ENCODE peak calls at places on chromosomes 5 and 9, in eight cellular contexts. V is AG10803; A is CD8-positive, alpha-beta T cell; F is coronary artery; N is cardiac muscle cell; S is tibial artery; P is astrocyte of the spinal cord; U is fibroblast of lung. I is an unnamed sample.

GRCh38 chr9:113646491-113646890 is 183.0 kb downstream of the RGS3 start:
- DNase-seq in V (no peak), A (no peak), F (no peak), N (no peak), S (peak; percentile 4), P (no peak), U (no peak), I (no peak)

GRCh38 chr9:81431662-81432061 is 257.7 kb downstream of the TLE1 start:
- DNase-seq in V (peak; percentile 90), A (no peak), F (no peak), N (no peak), S (no peak), P (peak; percentile 89), U (peak; percentile 99), I (peak; percentile 34)

GRCh38 chr9:121026768-121027167 is 23.3 kb downstream of the C5 start:
- DNase-seq in V (no peak), A (no peak), F (no peak), N (no peak), S (no peak), P (no peak), U (no peak), I (no peak)

GRCh38 chr5:160520609-160521391 is 99.1 kb downstream of the PTTG1 start:
- DNase-seq in V (no peak), A (no peak), F (no peak), N (no peak), S (no peak), P (no peak), U (no peak), I (no peak)

GRCh38 chr9:109542922-109543321 is 44.8 kb upstream of the PTPN3 start:
- DNase-seq in V (peak; percentile 16), A (no peak), F (no peak), N (peak; percentile 25), S (no peak), P (no peak), U (peak; percentile 14), I (no peak)

GRCh38 chr5:150511641-150512367 is 3.9 kb downstream of the NDST1 start:
- DNase-seq in V (peak; percentile 93), A (no peak), F (no peak), N (peak; percentile 69), S (no peak), P (peak; percentile 73), U (peak; percentile 83), I (peak; percentile 40)

GRCh38 chr9:132006657-132007370 is 72.9 kb downstream of the MED27 start:
- DNase-seq in V (peak; percentile 70), A (no peak), F (no peak), N (peak; percentile 57), S (no peak), P (peak; percentile 75), U (peak; percentile 75), I (peak; percentile 51)

GRCh38 chr9:90141723-90142122 is 500.9 kb downstream of the DIRAS2 start:
- DNase-seq in V (peak; percentile 22), A (no peak), F (no peak), N (peak; percentile 40), S (no peak), P (peak; percentile 37), U (peak; percentile 52), I (peak; percentile 40)

GRCh38 chr5:169547508-169547907 is 36.1 kb upstream of the SPDL1 start:
- DNase-seq in V (peak; percentile 63), A (no peak), F (no peak), N (peak; percentile 37), S (peak; percentile 21), P (no peak), U (peak; percentile 12), I (peak; percentile 34)

GRCh38 chr9:108521063-108521462 is 334.7 kb downstream of the ACTL7B start:
- DNase-seq in V (peak; percentile 57), A (no peak), F (no peak), N (peak; percentile 68), S (no peak), P (peak; percentile 74), U (peak; percentile 63), I (peak; percentile 68)

GRCh38 chr5:178381206-178381605 is 148.6 kb upstream of the PHYKPL start:
- DNase-seq in V (no peak), A (no peak), F (no peak), N (no peak), S (no peak), P (no peak), U (no peak), I (no peak)

GRCh38 chr5:96703384-96703910 is 41.3 kb downstream of the CAST start:
- DNase-seq in V (no peak), A (no peak), F (no peak), N (peak; percentile 25), S (no peak), P (peak; percentile 40), U (peak; percentile 55), I (peak; percentile 28)

GRCh38 chr5:162607879-162608278 is 540.3 kb downstream of the GABRG2 start:
- DNase-seq in V (no peak), A (no peak), F (no peak), N (no peak), S (no peak), P (no peak), U (no peak), I (peak; percentile 1)
- TF ChIP-seq CTCF in V (no peak), A (no peak), F (no peak), N (no peak), S (no peak), P (no peak), U (no peak), I (no peak)

GRCh38 chr9:122226758-122227575 is 1.8 kb downstream of the LHX6 start:
- DNase-seq in V (no peak), A (no peak), F (no peak), N (no peak), S (no peak), P (no peak), U (no peak), I (no peak)

GRCh38 chr9:122228191-122228905 is 409 bp downstream of the LHX6 start:
- DNase-seq in V (no peak), A (no peak), F (no peak), N (no peak), S (no peak), P (no peak), U (no peak), I (no peak)

GRCh38 chr9:122225323-122226141 is 3.2 kb downstream of the LHX6 start:
- DNase-seq in V (no peak), A (no peak), F (no peak), N (no peak), S (no peak), P (no peak), U (no peak), I (no peak)

GRCh38 chr9:122227576-122227903 is 1.2 kb downstream of the LHX6 start:
- DNase-seq in V (no peak), A (no peak), F (no peak), N (no peak), S (no peak), P (no peak), U (no peak), I (no peak)

GRCh38 chr9:122226142-122226757 is 2.5 kb downstream of the LHX6 start:
- DNase-seq in V (no peak), A (no peak), F (no peak), N (no peak), S (no peak), P (no peak), U (no peak), I (no peak)
- H3K4me3 ChIP-seq in V (no peak overlapping the region), A (no peak overlapping the region), F (peak overlapping the region; percentile 64), N (no peak overlapping the region), S (peak overlapping the region; percentile 19), P (no peak overlapping the region), U (no peak overlapping the region), I (peak overlapping the region; percentile 11)

GRCh38 chr5:119022017-119022745 is 33.8 kb upstream of the DTWD2 start:
- DNase-seq in V (peak; percentile 57), A (no peak), F (no peak), N (peak; percentile 63), S (no peak), P (peak; percentile 62), U (peak; percentile 71), I (peak; percentile 64)
- TF ChIP-seq CTCF in V (peak; percentile 65), A (peak; percentile 50), F (no peak), N (peak; percentile 52), S (peak; percentile 43), P (peak; percentile 46), U (peak; percentile 57), I (peak; percentile 41)

GRCh38 chr5:142317173-142317572 is 7.6 kb downstream of the SPRY4 start:
- DNase-seq in V (no peak), A (no peak), F (no peak), N (no peak), S (no peak), P (no peak), U (no peak), I (no peak)
- H3K4me3 ChIP-seq in V (no peak overlapping the region), A (no peak overlapping the region), F (peak overlapping the region; percentile 46), N (no peak overlapping the region), S (no peak overlapping the region), P (no peak overlapping the region), U (no peak overlapping the region), I (no peak overlapping the region)

DNA sequence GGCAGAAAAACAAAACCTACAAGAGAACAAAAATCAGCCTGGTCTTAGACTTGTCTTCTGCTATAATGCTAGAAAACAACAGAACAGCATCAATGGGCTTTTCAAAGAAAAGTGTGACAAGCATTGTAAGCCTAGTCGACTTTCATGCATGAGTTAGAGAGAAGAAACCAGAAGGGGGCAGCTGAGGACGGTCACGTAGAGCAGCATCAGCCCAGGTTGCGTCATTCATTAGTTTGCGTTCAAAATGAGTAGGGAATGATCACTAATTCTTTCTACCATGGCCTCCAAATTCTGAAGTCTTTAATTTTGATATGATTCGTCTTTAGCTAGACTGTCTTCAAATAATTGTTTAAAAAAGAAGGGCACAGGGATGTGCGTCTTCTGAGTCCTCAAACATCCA is 4.7 kb upstream of the ISCA1 start:
- DNase-seq in V (peak; percentile 49), A (no peak), F (no peak), N (peak; percentile 72), S (no peak), P (peak; percentile 67), U (peak; percentile 75), I (peak; percentile 69)
- TF ChIP-seq CTCF in V (peak; percentile 48), A (no peak), F (no peak), N (peak; percentile 49), S (no peak), P (peak; percentile 59), U (peak; percentile 35), I (peak; percentile 37)

DNA sequence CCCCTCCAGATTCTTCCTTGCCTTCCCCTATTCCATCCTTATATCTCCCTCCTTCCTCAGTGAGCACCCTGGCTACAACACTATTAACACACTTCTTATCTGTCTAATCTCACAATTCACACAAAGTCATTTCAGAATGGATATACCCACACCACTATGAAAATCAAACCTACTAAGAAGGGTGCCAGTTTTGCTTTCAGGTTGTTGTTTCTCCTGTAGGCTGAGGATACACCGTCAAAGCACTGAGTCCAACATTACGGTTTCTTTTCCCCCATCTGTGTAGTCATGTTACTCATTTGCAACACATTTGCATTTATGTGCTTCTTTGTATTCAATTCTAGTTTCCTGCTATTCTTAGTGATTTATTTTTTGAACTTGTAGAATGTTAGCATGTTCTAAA is 6.6 kb downstream of the ROR2 start:
- DNase-seq in V (no peak), A (no peak), F (no peak), N (no peak), S (no peak), P (no peak), U (no peak), I (no peak)
- H3K4me3 ChIP-seq in V (no peak overlapping the region), A (no peak overlapping the region), F (no peak overlapping the region), N (no peak overlapping the region), S (no peak overlapping the region), P (no peak overlapping the region), U (no peak overlapping the region), I (no peak overlapping the region)

I was measured in cardiac fibroblast.